ENCODE peak calls at places on chromosomes 16 and 17, in four cellular contexts. J is astrocyte of the cerebellum; T is GOT3; K is stimulated activated CD4-positive, alpha-beta T cell treated with anti-CD3 and anti-CD28 coated beads, TNF-alpha, amount 100 ng/mL, for 48 hours. B is an unnamed sample.

GRCh38 chr16:67843343-67843765 is 1.2 kb downstream of the THAP11 start:
- DNase-seq in J (no peak), T (no peak), K (no peak), B (no peak)

GRCh38 chr17:34300652-34301390 is 15.3 kb downstream of the CCL11 start:
- DNase-seq in J (peak), T (no peak), K (no peak), B (no peak)

GRCh38 chr17:50248255-50248654 is 26.0 kb upstream of the TMEM92 start:
- DNase-seq in J (no peak), T (no peak), K (no peak), B (no peak)

GRCh38 chr17:51056813-51057510 is 63.7 kb downstream of the SPAG9 start:
- DNase-seq in J (peak), T (no peak), K (no peak), B (peak)

GRCh38 chr17:81976332-81977210 is 858 bp upstream of the ASPSCR1 start:
- DNase-seq in J (no peak), T (no peak), K (no peak), B (peak)

GRCh38 chr17:9766970-9767369 is 24.4 kb downstream of the DHRS7C start:
- DNase-seq in J (no peak), T (no peak), K (no peak), B (no peak)

GRCh38 chr17:68849673-68850260 is 105.4 kb downstream of the ABCA8 start:
- DNase-seq in J (no peak), T (no peak), K (no peak), B (no peak)

GRCh38 chr17:32486091-32486700 is 597 bp upstream of the CDK5R1 start:
- DNase-seq in J (peak), T (peak), K (peak), B (peak)

GRCh38 chr16:48022496-48022895 is 133.3 kb downstream of the ABCC12 start:
- DNase-seq in J (no peak), T (no peak), K (no peak), B (no peak)

GRCh38 chr16:78762222-78762621 is 662.8 kb downstream of the WWOX start:
- DNase-seq in J (no peak), T (no peak), K (no peak), B (no peak)

GRCh38 chr17:34580685-34581445 is 1.5 kb downstream of the TMEM132E start:
- DNase-seq in J (no peak), T (no peak), K (no peak), B (no peak)

GRCh38 chr16:12617401-12617819 is 186.3 kb downstream of the CPPED1 start:
- DNase-seq in J (no peak), T (no peak), K (peak), B (no peak)

GRCh38 chr17:66474810-66475497 is 172.5 kb downstream of the PRKCA start:
- DNase-seq in J (no peak), T (no peak), K (no peak), B (no peak)

GRCh38 chr17:37818689-37819088 is 73.8 kb upstream of the HNF1B start:
- DNase-seq in J (peak), T (no peak), K (no peak), B (no peak)

GRCh38 chr17:81035389-81036127 is 607 bp downstream of the BAIAP2 start:
- DNase-seq in J (no peak), T (no peak), K (no peak), B (no peak)

GRCh38 chr17:28524476-28525415 is 18.6 kb downstream of the FOXN1 start:
- DNase-seq in J (peak), T (no peak), K (no peak), B (no peak)

GRCh38 chr17:32486701-32487459 is at the start of gene CDK5R1:
- DNase-seq in J (no peak), T (no peak), K (peak), B (no peak)

GRCh38 chr16:31335431-31335830 is 19.5 kb upstream of the ITGAX start:
- DNase-seq in J (no peak), T (no peak), K (no peak), B (no peak)

GRCh38 chr17:50225693-50226092 is 24.3 kb upstream of the COL1A1 start:
- DNase-seq in J (no peak), T (no peak), K (no peak), B (no peak)

GRCh38 chr17:8243827-8244226 is 4.0 kb downstream of the CTC1 start:
- DNase-seq in J (no peak), T (no peak), K (no peak), B (no peak)

GRCh38 chr16:88706965-88707871 is 915 bp downstream of the CTU2 start:
- DNase-seq in J (no peak), T (no peak), K (no peak), B (no peak)

GRCh38 chr16:17512636-17513220 is 42.0 kb upstream of the XYLT1 start:
- DNase-seq in J (no peak), T (no peak), K (no peak), B (no peak)

GRCh38 chr16:50323335-50324011 is 45.3 kb downstream of the BRD7 start:
- DNase-seq in J (no peak), T (no peak), K (no peak), B (no peak)

GRCh38 chr17:48995871-48996695 is 1.1 kb upstream of the IGF2BP1 start:
- DNase-seq in J (no peak), T (no peak), K (no peak), B (no peak)

GRCh38 chr17:6639014-6639650 is 1.4 kb downstream of the KIAA0753 start:
- DNase-seq in J (no peak), T (no peak), K (no peak), B (no peak)

GRCh38 chr17:31743767-31744166 is 115.3 kb downstream of the COPRS start:
- DNase-seq in J (no peak), T (no peak), K (no peak), B (no peak)